ENCODE peak calls at places on chromosomes 6 and 20, in nine cellular contexts. I is SK-N-SH, F is hepatocyte, R is MM.1S, A is OCI-LY7, D is GM23338, O is GM23248, X is HCT116, M is PC-3. E is an unnamed sample.

GRCh38 chr20:8720089-8720488 is 348.8 kb upstream of the PLCB4 start:
- DNase-seq in F (no peak), I (no peak), R (no peak), A (no peak), D (no peak), X (no peak), O (peak), M (no peak), E (no peak)

GRCh38 chr20:41392871-41393704 is 26.5 kb upstream of the EMILIN3 start:
- DNase-seq in O (peak), F (no peak), I (peak), X (no peak), A (no peak), R (no peak), D (no peak), M (no peak), E (no peak)

GRCh38 chr6:36938536-36938935 is 16.0 kb upstream of the PI16 start:
- DNase-seq in I (no peak), R (no peak), A (no peak), M (no peak), D (no peak), X (no peak), O (peak), F (no peak), E (no peak)

GRCh38 chr20:35314460-35315198 is 22.4 kb upstream of the FAM83C start:
- DNase-seq in X (no peak), A (no peak), F (no peak), O (no peak), R (no peak), I (no peak), M (no peak), D (no peak), E (no peak)

GRCh38 chr6:19911223-19911622 is 74.1 kb downstream of the ID4 start:
- DNase-seq in I (no peak), O (no peak), M (no peak), X (no peak), F (no peak), A (no peak), R (no peak), D (no peak), E (no peak)

GRCh38 chr6:18528084-18528743 is 141.1 kb downstream of the RNF144B start:
- DNase-seq in I (peak), F (peak), D (peak), A (peak), R (peak), X (no peak), M (peak), O (peak), E (no peak)

GRCh38 chr6:52284131-52284459 is 447 bp downstream of the MCM3 start:
- DNase-seq in I (peak), A (peak), R (peak), X (no peak), M (peak), F (peak), D (peak), O (peak), E (peak)

GRCh38 chr6:158654498-158654897 is 4.6 kb downstream of the SYTL3 start:
- DNase-seq in F (peak), X (no peak), D (no peak), R (no peak), M (no peak), O (peak), A (no peak), I (peak), E (no peak)

GRCh38 chr6:166156942-166157341 is 10.7 kb downstream of the TBXT start:
- DNase-seq in X (peak), I (no peak), A (no peak), O (peak), M (peak), F (peak), D (peak), R (no peak), E (peak)

GRCh38 chr20:47397652-47398301 is 41.3 kb upstream of the ZMYND8 start:
- DNase-seq in M (no peak), R (no peak), A (no peak), O (no peak), X (no peak), I (no peak), F (no peak), D (no peak), E (no peak)

GRCh38 chr20:34365765-34366213 is 2.7 kb downstream of the ITCH start:
- DNase-seq in F (no peak), D (no peak), M (no peak), R (peak), X (no peak), O (no peak), A (peak), I (no peak), E (no peak)

GRCh38 chr6:146913842-146914562 is 290.2 kb upstream of the STXBP5 start:
- DNase-seq in F (peak), O (peak), A (no peak), R (no peak), M (peak), X (peak), I (peak), D (peak), E (peak)

GRCh38 chr6:170224694-170225660 is 65.9 kb downstream of the DLL1 start:
- DNase-seq in D (no peak), O (peak), X (no peak), M (peak), I (no peak), R (no peak), F (peak), A (no peak), E (peak)

GRCh38 chr20:31870703-31871601 is 518 bp downstream of the TTLL9 start:
- DNase-seq in D (peak), O (peak), R (no peak), A (no peak), M (no peak), F (peak), I (no peak), X (no peak), E (no peak)

GRCh38 chr6:94902974-94903628 is 674.2 kb upstream of the MANEA start:
- DNase-seq in R (no peak), X (no peak), I (no peak), M (no peak), D (peak), A (no peak), O (no peak), F (no peak), E (peak)

GRCh38 chr20:38864662-38865061 is 59.2 kb downstream of the PPP1R16B start:
- DNase-seq in R (no peak), I (peak), F (no peak), D (no peak), A (no peak), X (no peak), O (no peak), M (no peak), E (no peak)

GRCh38 chr6:74409447-74409846 is 713.4 kb downstream of the CD109 start:
- DNase-seq in O (peak), M (peak), R (peak), X (peak), F (peak), A (no peak), I (no peak), D (peak), E (peak)

DNA sequence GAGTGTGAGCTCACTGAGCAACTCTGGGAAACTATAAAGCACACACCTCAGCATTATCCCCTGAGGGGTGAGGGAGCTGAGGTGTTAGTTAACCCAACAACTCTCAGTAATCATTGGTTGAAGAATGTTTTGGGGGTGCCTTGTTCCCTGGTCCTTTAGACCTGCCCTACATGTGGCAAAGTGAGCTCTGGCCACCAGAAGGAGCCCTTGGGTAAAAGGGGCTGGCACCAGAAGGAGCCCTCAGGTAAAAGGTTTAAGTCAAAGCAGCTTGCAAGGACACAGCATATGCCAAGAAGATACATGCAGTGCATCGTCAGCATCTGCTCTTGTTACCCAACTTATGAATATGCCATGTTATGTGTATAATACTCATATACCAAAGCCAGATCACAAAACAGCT is 1081.7 kb downstream of the KIF16B start:
- DNase-seq in F (peak), I (no peak), D (peak), X (no peak), R (no peak), A (no peak), O (no peak), M (peak), E (peak)
- TF ChIP-seq EZH2phosphoT487 in F (no peak), I (no peak), D (no peak), X (no peak), R (no peak), A (no peak), O (no peak), M (no peak), E (no peak)

DNA sequence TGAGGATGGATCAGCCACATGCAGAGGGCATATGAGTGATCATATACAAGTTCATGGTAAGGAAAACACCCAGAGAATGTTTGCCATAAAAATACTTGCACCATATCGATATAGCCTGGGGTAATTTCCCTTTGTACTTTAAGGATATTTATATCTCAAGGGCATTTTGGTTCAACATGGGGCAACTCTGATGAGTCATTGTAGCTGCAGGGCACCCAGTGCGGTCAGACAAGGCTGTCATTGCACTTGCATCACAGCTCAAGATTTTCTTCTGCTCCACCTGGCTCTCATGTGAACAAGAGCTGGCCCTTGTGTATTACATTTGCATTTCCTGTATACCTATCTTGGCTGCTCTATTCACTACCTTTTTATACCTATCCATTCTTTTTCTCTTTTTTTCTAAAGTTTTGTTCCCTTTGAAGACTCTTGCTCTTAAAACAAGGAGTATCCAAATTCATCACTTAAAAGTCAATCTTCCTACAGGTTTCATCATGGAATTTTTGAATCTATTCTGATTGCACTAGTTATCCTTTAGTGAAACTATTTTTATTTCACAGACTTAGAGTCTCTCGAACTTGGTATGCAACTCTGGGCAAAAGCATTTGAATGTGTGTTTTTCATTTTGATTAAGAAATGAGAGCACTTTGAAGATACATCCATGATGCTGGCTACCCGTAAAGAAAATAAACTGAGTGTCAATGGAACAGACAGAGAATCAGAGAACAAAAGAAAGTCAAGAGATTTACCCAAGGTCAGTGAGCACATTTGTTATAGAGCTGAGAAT is 586.7 kb downstream of the EPM2A start:
- DNase-seq in D (peak), O (peak), A (no peak), X (peak), M (peak), R (peak), I (no peak), F (peak), E (no peak)
- TF ChIP-seq EZH2phosphoT487 in D (no peak), O (no peak), A (no peak), X (no peak), M (no peak), R (no peak), I (no peak), F (no peak), E (no peak)

GRCh38 chr6:117204903-117205302 is 60.5 kb upstream of the VGLL2 start:
- DNase-seq in F (no peak), M (no peak), A (no peak), D (no peak), I (no peak), R (no peak), O (no peak), X (no peak), E (no peak)
- TF ChIP-seq EZH2phosphoT487 in F (no peak), M (no peak), A (no peak), D (no peak), I (no peak), R (no peak), O (no peak), X (no peak), E (no peak)

GRCh38 chr6:168416531-168416930 is 24.5 kb upstream of the SMOC2 start:
- DNase-seq in I (no peak), R (no peak), D (no peak), A (no peak), X (no peak), M (no peak), F (no peak), O (no peak), E (no peak)

GRCh38 chr6:168415993-168416530 is 24.9 kb upstream of the SMOC2 start:
- DNase-seq in F (no peak), O (no peak), M (no peak), D (no peak), I (no peak), A (no peak), R (no peak), X (no peak), E (no peak)

GRCh38 chr6:168417660-168418059 is 23.3 kb upstream of the SMOC2 start:
- DNase-seq in R (no peak), I (no peak), O (no peak), D (no peak), A (no peak), F (no peak), X (no peak), M (no peak), E (no peak)

GRCh38 chr6:168418151-168418551 is 22.8 kb upstream of the SMOC2 start:
- DNase-seq in D (no peak), F (no peak), A (no peak), X (no peak), O (no peak), M (no peak), R (no peak), I (no peak), E (no peak)

DNA sequence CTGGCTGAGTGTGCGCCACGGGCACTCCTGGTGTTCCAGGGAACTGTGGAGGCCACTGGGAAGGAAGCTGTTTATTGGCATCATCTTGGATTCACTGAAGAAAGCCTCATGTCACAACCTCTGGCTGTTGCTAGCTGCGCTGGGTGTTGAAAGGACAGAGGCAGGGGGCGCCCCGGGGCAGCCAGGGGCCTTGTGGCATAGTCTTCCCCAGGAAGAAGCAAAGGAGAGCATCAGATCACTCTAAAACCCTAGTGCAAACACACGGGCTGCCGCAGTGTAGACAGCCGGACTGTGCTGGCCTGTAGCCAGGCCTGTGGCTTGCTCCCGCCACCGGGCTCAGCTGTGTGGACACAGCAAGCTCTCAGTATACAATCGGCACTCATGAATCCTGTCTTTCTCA is 23.8 kb upstream of the SMOC2 start:
- DNase-seq in I (no peak), R (no peak), D (peak), O (no peak), M (no peak), F (no peak), X (no peak), A (no peak), E (peak)
- TF ChIP-seq EZH2phosphoT487 in I (no peak), R (no peak), D (no peak), O (no peak), M (no peak), F (no peak), X (no peak), A (no peak), E (no peak)

GRCh38 chr6:82704048-82704447 is 340.4 kb downstream of the TPBG start:
- DNase-seq in A (no peak), D (no peak), M (peak), X (no peak), I (no peak), F (no peak), O (peak), R (no peak), E (no peak)
- TF ChIP-seq EZH2phosphoT487 in A (no peak), D (no peak), M (no peak), X (no peak), I (no peak), F (no peak), O (no peak), R (no peak), E (no peak)

GRCh38 chr6:137309078-137309762 is 90.0 kb upstream of the IFNGR1 start:
- DNase-seq in A (no peak), I (peak), R (no peak), D (peak), F (peak), M (peak), O (peak), X (peak), E (no peak)
- TF ChIP-seq EZH2phosphoT487 in A (no peak), I (no peak), R (no peak), D (no peak), F (no peak), M (no peak), O (no peak), X (no peak), E (no peak)

E was measured in neural progenitor cell.